ENCODE peak calls at places on chromosomes 16 and 17, in nine cellular contexts. R is stimulated activated naive B cell treated with anti-CD40 and anti-IgM and Interleukin-4, amounts not matched to agents 10 μg/mL and 1 μg/mL and 100 μg/mL, for 72 hours; H is heart left ventricle; W is EL; V is MV-4-11; T is HCT116; J is stimulated activated CD4-positive, alpha-beta T cell treated with anti-CD3 and anti-CD28 coated beads, Interleukin-2, amount 100 ng/mL, for 48 hours; A is activated CD4-positive, CD25-positive, alpha-beta regulatory T cell; D is endothelial cell. Q is an unnamed sample.

GRCh38 chr16:58551496-58551895 is 36.2 kb downstream of the SETD6 start:
- DNase-seq in A (no peak), T (no peak), W (no peak), R (no peak), V (no peak), D (no peak), H (peak), J (no peak), Q (peak)

GRCh38 chr17:78974635-78975591 is 4.8 kb downstream of the LGALS3BP start:
- DNase-seq in H (peak), V (peak), J (no peak), A (no peak), W (peak), T (peak), R (no peak), D (no peak), Q (peak)

GRCh38 chr17:83019376-83019775 is 60.0 kb upstream of the METRNL start:
- DNase-seq in W (no peak), J (no peak), D (no peak), V (no peak), R (no peak), H (no peak), A (no peak), T (no peak), Q (no peak)

GRCh38 chr17:72465191-72466024 is 344.6 kb downstream of the SOX9 start:
- DNase-seq in H (no peak), W (peak), A (no peak), R (no peak), T (peak), D (no peak), V (no peak), J (no peak), Q (peak)

GRCh38 chr17:31310260-31310659 is 3.6 kb downstream of the EVI2B start:
- DNase-seq in A (peak), T (no peak), W (no peak), V (peak), H (no peak), R (no peak), D (no peak), J (no peak), Q (no peak)

GRCh38 chr16:1809281-1809801 is 15.8 kb upstream of the IGFALS start:
- DNase-seq in W (no peak), D (no peak), H (no peak), R (no peak), J (no peak), A (no peak), V (no peak), T (no peak), Q (no peak)

GRCh38 chr17:69951058-69951457 is 124.0 kb upstream of the KCNJ16 start:
- DNase-seq in T (no peak), H (no peak), W (no peak), D (no peak), V (no peak), J (no peak), R (no peak), A (no peak), Q (no peak)

GRCh38 chr17:18319604-18320256 is 4.6 kb downstream of the SMCR8 start:
- DNase-seq in T (no peak), H (no peak), D (peak), R (no peak), J (no peak), A (no peak), V (peak), W (peak), Q (peak)

GRCh38 chr16:29007865-29008593 is 23.2 kb downstream of the LAT start:
- DNase-seq in D (no peak), W (peak), R (no peak), J (peak), V (peak), T (no peak), H (no peak), A (peak), Q (peak)

GRCh38 chr16:72857841-72858594 is 189.9 kb downstream of the ZFHX3 start:
- DNase-seq in V (no peak), T (no peak), H (no peak), A (no peak), R (no peak), W (no peak), J (no peak), D (no peak), Q (no peak)

GRCh38 chr17:50239913-50240312 is 34.4 kb upstream of the TMEM92 start:
- DNase-seq in T (no peak), W (no peak), A (no peak), R (no peak), J (no peak), H (no peak), D (no peak), V (peak), Q (no peak)

GRCh38 chr17:1095093-1095852 is 84.5 kb downstream of the ABR start:
- DNase-seq in A (no peak), T (no peak), J (no peak), R (no peak), V (peak), W (no peak), D (no peak), H (peak), Q (no peak)